ENCODE peak calls at places on chromosomes 6 and 20, in eight cellular contexts. One of them, this sample, is unnamed.

GRCh38 chr6:2596222-2596621 is 154.5 kb downstream of the MYLK4 start:
- DNase-seq in activated T-helper 1 cell treated with anti-CD3 and anti-CD28 coated beads, Interleukin-12 subunit alpha, Interleukin-12 subunit beta, Interleukin-2, Interleukin-4 antibody, amounts not matched to agents 30 ng/mL and 10 ng/mL and 1 ng/mL, durations not matched to agents 14 hours and 24 hours and 36 hours: no peak
- DNase-seq in heart right ventricle: no peak
- DNase-seq in WTC11: peak; percentile 71
- DNase-seq in H7: peak; percentile 89
- DNase-seq in heart left ventricle: no peak
- DNase-seq in amniotic stem cell: no peak
- DNase-seq in NCI-H345: no peak
- DNase-seq in this sample: no peak

GRCh38 chr6:52512199-52512598 is 64.7 kb downstream of the TRAM2 start:
- DNase-seq in WTC11: no peak
- DNase-seq in NCI-H345: no peak
- DNase-seq in H7: no peak
- DNase-seq in activated T-helper 1 cell treated with anti-CD3 and anti-CD28 coated beads, Interleukin-12 subunit alpha, Interleukin-12 subunit beta, Interleukin-2, Interleukin-4 antibody, amounts not matched to agents 30 ng/mL and 10 ng/mL and 1 ng/mL, durations not matched to agents 14 hours and 24 hours and 36 hours: no peak
- DNase-seq in amniotic stem cell: peak; percentile 74
- DNase-seq in heart right ventricle: peak; percentile 77
- DNase-seq in heart left ventricle: no peak
- DNase-seq in this sample: no peak

GRCh38 chr6:27545271-27546046 is 72.6 kb upstream of the ZNF184 start:
- DNase-seq in WTC11: peak; percentile 92
- DNase-seq in activated T-helper 1 cell treated with anti-CD3 and anti-CD28 coated beads, Interleukin-12 subunit alpha, Interleukin-12 subunit beta, Interleukin-2, Interleukin-4 antibody, amounts not matched to agents 30 ng/mL and 10 ng/mL and 1 ng/mL, durations not matched to agents 14 hours and 24 hours and 36 hours: peak; percentile 10
- DNase-seq in NCI-H345: no peak
- DNase-seq in heart left ventricle: no peak
- DNase-seq in amniotic stem cell: no peak
- DNase-seq in H7: peak; percentile 46
- DNase-seq in heart right ventricle: no peak
- DNase-seq in this sample: no peak

GRCh38 chr6:2842139-2842552 is 483 bp upstream of the SERPINB1 start:
- DNase-seq in H7: no peak
- DNase-seq in amniotic stem cell: no peak
- DNase-seq in NCI-H345: no peak
- DNase-seq in WTC11: no peak
- DNase-seq in heart left ventricle: no peak
- DNase-seq in heart right ventricle: no peak
- DNase-seq in activated T-helper 1 cell treated with anti-CD3 and anti-CD28 coated beads, Interleukin-12 subunit alpha, Interleukin-12 subunit beta, Interleukin-2, Interleukin-4 antibody, amounts not matched to agents 30 ng/mL and 10 ng/mL and 1 ng/mL, durations not matched to agents 14 hours and 24 hours and 36 hours: no peak
- DNase-seq in this sample: no peak

GRCh38 chr6:151313060-151313459 is 73.3 kb downstream of the AKAP12 start:
- DNase-seq in activated T-helper 1 cell treated with anti-CD3 and anti-CD28 coated beads, Interleukin-12 subunit alpha, Interleukin-12 subunit beta, Interleukin-2, Interleukin-4 antibody, amounts not matched to agents 30 ng/mL and 10 ng/mL and 1 ng/mL, durations not matched to agents 14 hours and 24 hours and 36 hours: no peak
- DNase-seq in heart right ventricle: no peak
- DNase-seq in WTC11: peak; percentile 70
- DNase-seq in amniotic stem cell: no peak
- DNase-seq in heart left ventricle: no peak
- DNase-seq in H7: peak; percentile 71
- DNase-seq in NCI-H345: peak; percentile 94
- DNase-seq in this sample: no peak

GRCh38 chr20:63749597-63750508 is 10.3 kb downstream of the SLC2A4RG start:
- DNase-seq in H7: peak; percentile 59
- DNase-seq in amniotic stem cell: no peak
- DNase-seq in NCI-H345: no peak
- DNase-seq in activated T-helper 1 cell treated with anti-CD3 and anti-CD28 coated beads, Interleukin-12 subunit alpha, Interleukin-12 subunit beta, Interleukin-2, Interleukin-4 antibody, amounts not matched to agents 30 ng/mL and 10 ng/mL and 1 ng/mL, durations not matched to agents 14 hours and 24 hours and 36 hours: no peak
- DNase-seq in heart right ventricle: no peak
- DNase-seq in WTC11: no peak
- DNase-seq in heart left ventricle: no peak
- DNase-seq in this sample: no peak

GRCh38 chr20:56843386-56843785 is 214.3 kb downstream of the TFAP2C start:
- DNase-seq in amniotic stem cell: no peak
- DNase-seq in heart right ventricle: no peak
- DNase-seq in heart left ventricle: no peak
- DNase-seq in activated T-helper 1 cell treated with anti-CD3 and anti-CD28 coated beads, Interleukin-12 subunit alpha, Interleukin-12 subunit beta, Interleukin-2, Interleukin-4 antibody, amounts not matched to agents 30 ng/mL and 10 ng/mL and 1 ng/mL, durations not matched to agents 14 hours and 24 hours and 36 hours: no peak
- DNase-seq in H7: no peak
- DNase-seq in WTC11: no peak
- DNase-seq in NCI-H345: no peak
- DNase-seq in this sample: no peak

GRCh38 chr20:5643936-5644335 is 106.3 kb upstream of the SHLD1 start:
- DNase-seq in heart right ventricle: no peak
- DNase-seq in H7: no peak
- DNase-seq in NCI-H345: no peak
- DNase-seq in heart left ventricle: no peak
- DNase-seq in WTC11: no peak
- DNase-seq in amniotic stem cell: no peak
- DNase-seq in activated T-helper 1 cell treated with anti-CD3 and anti-CD28 coated beads, Interleukin-12 subunit alpha, Interleukin-12 subunit beta, Interleukin-2, Interleukin-4 antibody, amounts not matched to agents 30 ng/mL and 10 ng/mL and 1 ng/mL, durations not matched to agents 14 hours and 24 hours and 36 hours: no peak
- DNase-seq in this sample: no peak

GRCh38 chr20:9225879-9226278 is 157.0 kb downstream of the PLCB4 start:
- DNase-seq in activated T-helper 1 cell treated with anti-CD3 and anti-CD28 coated beads, Interleukin-12 subunit alpha, Interleukin-12 subunit beta, Interleukin-2, Interleukin-4 antibody, amounts not matched to agents 30 ng/mL and 10 ng/mL and 1 ng/mL, durations not matched to agents 14 hours and 24 hours and 36 hours: no peak
- DNase-seq in H7: no peak
- DNase-seq in NCI-H345: no peak
- DNase-seq in heart right ventricle: peak; percentile 48
- DNase-seq in heart left ventricle: no peak
- DNase-seq in amniotic stem cell: no peak
- DNase-seq in WTC11: no peak
- DNase-seq in this sample: no peak

GRCh38 chr6:157959451-157960227 is 22.0 kb upstream of the SYNJ2 start:
- DNase-seq in activated T-helper 1 cell treated with anti-CD3 and anti-CD28 coated beads, Interleukin-12 subunit alpha, Interleukin-12 subunit beta, Interleukin-2, Interleukin-4 antibody, amounts not matched to agents 30 ng/mL and 10 ng/mL and 1 ng/mL, durations not matched to agents 14 hours and 24 hours and 36 hours: no peak
- DNase-seq in heart right ventricle: no peak
- DNase-seq in H7: no peak
- DNase-seq in amniotic stem cell: no peak
- DNase-seq in heart left ventricle: no peak
- DNase-seq in WTC11: no peak
- DNase-seq in NCI-H345: no peak
- DNase-seq in this sample: no peak

GRCh38 chr6:33895296-33895695 is 91.5 kb upstream of the MLN start:
- DNase-seq in NCI-H345: no peak
- DNase-seq in activated T-helper 1 cell treated with anti-CD3 and anti-CD28 coated beads, Interleukin-12 subunit alpha, Interleukin-12 subunit beta, Interleukin-2, Interleukin-4 antibody, amounts not matched to agents 30 ng/mL and 10 ng/mL and 1 ng/mL, durations not matched to agents 14 hours and 24 hours and 36 hours: peak; percentile 21
- DNase-seq in heart left ventricle: no peak
- DNase-seq in heart right ventricle: no peak
- DNase-seq in H7: no peak
- DNase-seq in amniotic stem cell: no peak
- DNase-seq in WTC11: no peak
- DNase-seq in this sample: no peak

GRCh38 chr6:5278047-5278446 is 16.7 kb downstream of the FARS2 start:
- DNase-seq in amniotic stem cell: no peak
- DNase-seq in heart left ventricle: no peak
- DNase-seq in WTC11: no peak
- DNase-seq in H7: no peak
- DNase-seq in activated T-helper 1 cell treated with anti-CD3 and anti-CD28 coated beads, Interleukin-12 subunit alpha, Interleukin-12 subunit beta, Interleukin-2, Interleukin-4 antibody, amounts not matched to agents 30 ng/mL and 10 ng/mL and 1 ng/mL, durations not matched to agents 14 hours and 24 hours and 36 hours: no peak
- DNase-seq in heart right ventricle: no peak
- DNase-seq in NCI-H345: no peak
- DNase-seq in this sample: no peak